ENCODE peak calls at places on chromosome 18, in five cellular contexts. M is A172; R is stimulated activated CD8-positive, alpha-beta memory T cell treated with anti-CD3 and anti-CD28 coated beads, Interleukin-7, amount 100 ng/mL, for 4 hours; H is activated CD8-positive, alpha-beta T cell treated with anti-CD3 and anti-CD28 coated beads, Interleukin-2, amount 10 ng/mL, durations not matched to agents 7 days and 5 days; A is Caco-2. P is an unnamed sample.

GRCh38 chr18:332721-333513 is 65.1 kb upstream of the THOC1 start:
- DNase-seq in M (no peak), R (no peak), H (no peak), A (no peak), P (no peak)

GRCh38 chr18:22176622-22177495 is 7.5 kb downstream of the GATA6 start:
- DNase-seq in M (no peak), R (no peak), H (no peak), A (no peak), P (no peak)

GRCh38 chr18:35835838-35836237 is 136.6 kb upstream of the RMP24 start:
- DNase-seq in M (no peak), R (no peak), H (no peak), A (no peak), P (no peak)

GRCh38 chr18:9928646-9929259 is 14.9 kb downstream of the VAPA start:
- DNase-seq in M (no peak), R (no peak), H (no peak), A (no peak), P (no peak)

GRCh38 chr18:6561893-6562292 is 147.2 kb upstream of the L3MBTL4 start:
- DNase-seq in M (no peak), R (no peak), H (no peak), A (peak; percentile 29), P (no peak)

GRCh38 chr18:76573325-76574025 is 78.4 kb upstream of the ZNF516 start:
- DNase-seq in M (peak; percentile 39), R (no peak), H (no peak), A (no peak), P (peak; percentile 58)

GRCh38 chr18:39796413-39796812 is 2158.6 kb upstream of the PIK3C3 start:
- DNase-seq in M (no peak), R (no peak), H (no peak), A (no peak), P (no peak)

GRCh38 chr18:9913151-9913525 is 678 bp upstream of the VAPA start:
- DNase-seq in M (no peak), R (no peak), H (no peak), A (no peak), P (no peak)

P was measured in RKO.